ENCODE peak calls at places on chromosomes 1 and 21, in seven cellular contexts. One of them, this sample, is unnamed.

GRCh38 chr1:31937300-31938183 is 626 bp downstream of the PTP4A2 start:
- DNase-seq in activated CD4-positive, alpha-beta T cell treated with anti-CD3 and anti-CD28 coated beads, Interleukin-2, amount 50 U/mL, for 4 hours: peak
- DNase-seq in activated T-helper 1 cell treated with anti-CD3 and anti-CD28 coated beads, Interleukin-12 subunit alpha, Interleukin-12 subunit beta, Interleukin-2, Interleukin-4 antibody, amounts not matched to agents 30 ng/mL and 10 ng/mL and 1 ng/mL, durations not matched to agents 14 hours and 24 hours and 36 hours: peak
- DNase-seq in renal cortical epithelial cell: no peak
- DNase-seq in left colon: peak
- DNase-seq in posterior vena cava: peak
- DNase-seq in BE2C: peak
- DNase-seq in this sample: peak

GRCh38 chr1:72915581-72915980 is 633.2 kb upstream of the NEGR1 start:
- DNase-seq in left colon: no peak
- DNase-seq in posterior vena cava: no peak
- DNase-seq in renal cortical epithelial cell: peak
- DNase-seq in activated T-helper 1 cell treated with anti-CD3 and anti-CD28 coated beads, Interleukin-12 subunit alpha, Interleukin-12 subunit beta, Interleukin-2, Interleukin-4 antibody, amounts not matched to agents 30 ng/mL and 10 ng/mL and 1 ng/mL, durations not matched to agents 14 hours and 24 hours and 36 hours: no peak
- DNase-seq in BE2C: no peak
- DNase-seq in activated CD4-positive, alpha-beta T cell treated with anti-CD3 and anti-CD28 coated beads, Interleukin-2, amount 50 U/mL, for 4 hours: no peak
- DNase-seq in this sample: no peak

GRCh38 chr1:162974810-162975209 is 94.4 kb upstream of the RGS4 start:
- DNase-seq in renal cortical epithelial cell: no peak
- DNase-seq in left colon: no peak
- DNase-seq in activated T-helper 1 cell treated with anti-CD3 and anti-CD28 coated beads, Interleukin-12 subunit alpha, Interleukin-12 subunit beta, Interleukin-2, Interleukin-4 antibody, amounts not matched to agents 30 ng/mL and 10 ng/mL and 1 ng/mL, durations not matched to agents 14 hours and 24 hours and 36 hours: no peak
- DNase-seq in BE2C: no peak
- DNase-seq in posterior vena cava: no peak
- DNase-seq in activated CD4-positive, alpha-beta T cell treated with anti-CD3 and anti-CD28 coated beads, Interleukin-2, amount 50 U/mL, for 4 hours: no peak
- DNase-seq in this sample: no peak

GRCh38 chr1:207054476-207054875 is 1.4 kb downstream of the PFKFB2 start:
- DNase-seq in renal cortical epithelial cell: no peak
- DNase-seq in activated T-helper 1 cell treated with anti-CD3 and anti-CD28 coated beads, Interleukin-12 subunit alpha, Interleukin-12 subunit beta, Interleukin-2, Interleukin-4 antibody, amounts not matched to agents 30 ng/mL and 10 ng/mL and 1 ng/mL, durations not matched to agents 14 hours and 24 hours and 36 hours: no peak
- DNase-seq in BE2C: no peak
- DNase-seq in posterior vena cava: no peak
- DNase-seq in activated CD4-positive, alpha-beta T cell treated with anti-CD3 and anti-CD28 coated beads, Interleukin-2, amount 50 U/mL, for 4 hours: no peak
- DNase-seq in left colon: no peak
- DNase-seq in this sample: no peak

GRCh38 chr1:13570924-13571323 is 12.7 kb upstream of the PDPN start:
- DNase-seq in renal cortical epithelial cell: no peak
- DNase-seq in activated CD4-positive, alpha-beta T cell treated with anti-CD3 and anti-CD28 coated beads, Interleukin-2, amount 50 U/mL, for 4 hours: no peak
- DNase-seq in posterior vena cava: no peak
- DNase-seq in BE2C: no peak
- DNase-seq in activated T-helper 1 cell treated with anti-CD3 and anti-CD28 coated beads, Interleukin-12 subunit alpha, Interleukin-12 subunit beta, Interleukin-2, Interleukin-4 antibody, amounts not matched to agents 30 ng/mL and 10 ng/mL and 1 ng/mL, durations not matched to agents 14 hours and 24 hours and 36 hours: no peak
- DNase-seq in left colon: no peak
- DNase-seq in this sample: no peak

GRCh38 chr1:43789604-43790288 is 82.4 kb downstream of the ST3GAL3 start:
- DNase-seq in activated T-helper 1 cell treated with anti-CD3 and anti-CD28 coated beads, Interleukin-12 subunit alpha, Interleukin-12 subunit beta, Interleukin-2, Interleukin-4 antibody, amounts not matched to agents 30 ng/mL and 10 ng/mL and 1 ng/mL, durations not matched to agents 14 hours and 24 hours and 36 hours: peak
- DNase-seq in posterior vena cava: no peak
- DNase-seq in left colon: no peak
- DNase-seq in renal cortical epithelial cell: no peak
- DNase-seq in activated CD4-positive, alpha-beta T cell treated with anti-CD3 and anti-CD28 coated beads, Interleukin-2, amount 50 U/mL, for 4 hours: no peak
- DNase-seq in BE2C: no peak
- DNase-seq in this sample: no peak

GRCh38 chr1:93690921-93691789 is 9.5 kb upstream of the BCAR3 start:
- DNase-seq in BE2C: peak
- DNase-seq in activated CD4-positive, alpha-beta T cell treated with anti-CD3 and anti-CD28 coated beads, Interleukin-2, amount 50 U/mL, for 4 hours: no peak
- DNase-seq in posterior vena cava: peak
- DNase-seq in left colon: no peak
- DNase-seq in renal cortical epithelial cell: no peak
- DNase-seq in activated T-helper 1 cell treated with anti-CD3 and anti-CD28 coated beads, Interleukin-12 subunit alpha, Interleukin-12 subunit beta, Interleukin-2, Interleukin-4 antibody, amounts not matched to agents 30 ng/mL and 10 ng/mL and 1 ng/mL, durations not matched to agents 14 hours and 24 hours and 36 hours: no peak
- DNase-seq in this sample: no peak

GRCh38 chr1:189434461-189434860 is 1043.2 kb downstream of the BRINP3 start:
- DNase-seq in activated T-helper 1 cell treated with anti-CD3 and anti-CD28 coated beads, Interleukin-12 subunit alpha, Interleukin-12 subunit beta, Interleukin-2, Interleukin-4 antibody, amounts not matched to agents 30 ng/mL and 10 ng/mL and 1 ng/mL, durations not matched to agents 14 hours and 24 hours and 36 hours: no peak
- DNase-seq in BE2C: no peak
- DNase-seq in renal cortical epithelial cell: peak
- DNase-seq in posterior vena cava: no peak
- DNase-seq in activated CD4-positive, alpha-beta T cell treated with anti-CD3 and anti-CD28 coated beads, Interleukin-2, amount 50 U/mL, for 4 hours: no peak
- DNase-seq in left colon: no peak
- DNase-seq in this sample: no peak

GRCh38 chr1:64965239-64966157 is 851 bp downstream of the JAK1 start:
- DNase-seq in activated T-helper 1 cell treated with anti-CD3 and anti-CD28 coated beads, Interleukin-12 subunit alpha, Interleukin-12 subunit beta, Interleukin-2, Interleukin-4 antibody, amounts not matched to agents 30 ng/mL and 10 ng/mL and 1 ng/mL, durations not matched to agents 14 hours and 24 hours and 36 hours: peak
- DNase-seq in renal cortical epithelial cell: no peak
- DNase-seq in BE2C: peak
- DNase-seq in activated CD4-positive, alpha-beta T cell treated with anti-CD3 and anti-CD28 coated beads, Interleukin-2, amount 50 U/mL, for 4 hours: peak
- DNase-seq in posterior vena cava: peak
- DNase-seq in left colon: peak
- DNase-seq in this sample: no peak

GRCh38 chr21:25280061-25280460 is 327.2 kb downstream of the MRPL39 start:
- DNase-seq in left colon: no peak
- DNase-seq in renal cortical epithelial cell: no peak
- DNase-seq in posterior vena cava: no peak
- DNase-seq in activated T-helper 1 cell treated with anti-CD3 and anti-CD28 coated beads, Interleukin-12 subunit alpha, Interleukin-12 subunit beta, Interleukin-2, Interleukin-4 antibody, amounts not matched to agents 30 ng/mL and 10 ng/mL and 1 ng/mL, durations not matched to agents 14 hours and 24 hours and 36 hours: no peak
- DNase-seq in activated CD4-positive, alpha-beta T cell treated with anti-CD3 and anti-CD28 coated beads, Interleukin-2, amount 50 U/mL, for 4 hours: no peak
- DNase-seq in BE2C: no peak
- DNase-seq in this sample: no peak

GRCh38 chr1:205530116-205530515 is 25.6 kb downstream of the CDK18 start:
- DNase-seq in BE2C: no peak
- DNase-seq in renal cortical epithelial cell: no peak
- DNase-seq in posterior vena cava: no peak
- DNase-seq in left colon: no peak
- DNase-seq in activated CD4-positive, alpha-beta T cell treated with anti-CD3 and anti-CD28 coated beads, Interleukin-2, amount 50 U/mL, for 4 hours: no peak
- DNase-seq in activated T-helper 1 cell treated with anti-CD3 and anti-CD28 coated beads, Interleukin-12 subunit alpha, Interleukin-12 subunit beta, Interleukin-2, Interleukin-4 antibody, amounts not matched to agents 30 ng/mL and 10 ng/mL and 1 ng/mL, durations not matched to agents 14 hours and 24 hours and 36 hours: no peak
- DNase-seq in this sample: no peak

GRCh38 chr1:212699839-212700596 is at the start of gene BATF3:
- DNase-seq in activated CD4-positive, alpha-beta T cell treated with anti-CD3 and anti-CD28 coated beads, Interleukin-2, amount 50 U/mL, for 4 hours: peak
- DNase-seq in left colon: peak
- DNase-seq in renal cortical epithelial cell: no peak
- DNase-seq in posterior vena cava: peak
- DNase-seq in BE2C: peak
- DNase-seq in activated T-helper 1 cell treated with anti-CD3 and anti-CD28 coated beads, Interleukin-12 subunit alpha, Interleukin-12 subunit beta, Interleukin-2, Interleukin-4 antibody, amounts not matched to agents 30 ng/mL and 10 ng/mL and 1 ng/mL, durations not matched to agents 14 hours and 24 hours and 36 hours: peak
- DNase-seq in this sample: no peak

GRCh38 chr1:156676820-156677615 is at the start of gene NES:
- DNase-seq in activated CD4-positive, alpha-beta T cell treated with anti-CD3 and anti-CD28 coated beads, Interleukin-2, amount 50 U/mL, for 4 hours: no peak
- DNase-seq in BE2C: peak
- DNase-seq in left colon: no peak
- DNase-seq in posterior vena cava: peak
- DNase-seq in renal cortical epithelial cell: no peak
- DNase-seq in activated T-helper 1 cell treated with anti-CD3 and anti-CD28 coated beads, Interleukin-12 subunit alpha, Interleukin-12 subunit beta, Interleukin-2, Interleukin-4 antibody, amounts not matched to agents 30 ng/mL and 10 ng/mL and 1 ng/mL, durations not matched to agents 14 hours and 24 hours and 36 hours: no peak
- DNase-seq in this sample: no peak

GRCh38 chr1:208640295-208640694 is 396.1 kb upstream of the PLXNA2 start:
- DNase-seq in BE2C: no peak
- DNase-seq in left colon: no peak
- DNase-seq in posterior vena cava: no peak
- DNase-seq in activated T-helper 1 cell treated with anti-CD3 and anti-CD28 coated beads, Interleukin-12 subunit alpha, Interleukin-12 subunit beta, Interleukin-2, Interleukin-4 antibody, amounts not matched to agents 30 ng/mL and 10 ng/mL and 1 ng/mL, durations not matched to agents 14 hours and 24 hours and 36 hours: no peak
- DNase-seq in activated CD4-positive, alpha-beta T cell treated with anti-CD3 and anti-CD28 coated beads, Interleukin-2, amount 50 U/mL, for 4 hours: no peak
- DNase-seq in renal cortical epithelial cell: no peak
- DNase-seq in this sample: no peak

GRCh38 chr1:243413431-243414151 is 157.8 kb downstream of the SDCCAG8 start:
- DNase-seq in BE2C: no peak
- DNase-seq in posterior vena cava: no peak
- DNase-seq in activated T-helper 1 cell treated with anti-CD3 and anti-CD28 coated beads, Interleukin-12 subunit alpha, Interleukin-12 subunit beta, Interleukin-2, Interleukin-4 antibody, amounts not matched to agents 30 ng/mL and 10 ng/mL and 1 ng/mL, durations not matched to agents 14 hours and 24 hours and 36 hours: no peak
- DNase-seq in left colon: no peak
- DNase-seq in activated CD4-positive, alpha-beta T cell treated with anti-CD3 and anti-CD28 coated beads, Interleukin-2, amount 50 U/mL, for 4 hours: no peak
- DNase-seq in renal cortical epithelial cell: no peak
- DNase-seq in this sample: no peak

GRCh38 chr1:218665216-218665615 is 320.1 kb downstream of the TGFB2 start:
- DNase-seq in posterior vena cava: peak
- DNase-seq in left colon: peak
- DNase-seq in activated T-helper 1 cell treated with anti-CD3 and anti-CD28 coated beads, Interleukin-12 subunit alpha, Interleukin-12 subunit beta, Interleukin-2, Interleukin-4 antibody, amounts not matched to agents 30 ng/mL and 10 ng/mL and 1 ng/mL, durations not matched to agents 14 hours and 24 hours and 36 hours: no peak
- DNase-seq in activated CD4-positive, alpha-beta T cell treated with anti-CD3 and anti-CD28 coated beads, Interleukin-2, amount 50 U/mL, for 4 hours: no peak
- DNase-seq in BE2C: no peak
- DNase-seq in renal cortical epithelial cell: peak
- DNase-seq in this sample: no peak

GRCh38 chr1:236301080-236301957 is 19.6 kb upstream of the ERO1B start:
- DNase-seq in activated T-helper 1 cell treated with anti-CD3 and anti-CD28 coated beads, Interleukin-12 subunit alpha, Interleukin-12 subunit beta, Interleukin-2, Interleukin-4 antibody, amounts not matched to agents 30 ng/mL and 10 ng/mL and 1 ng/mL, durations not matched to agents 14 hours and 24 hours and 36 hours: no peak
- DNase-seq in left colon: no peak
- DNase-seq in BE2C: no peak
- DNase-seq in activated CD4-positive, alpha-beta T cell treated with anti-CD3 and anti-CD28 coated beads, Interleukin-2, amount 50 U/mL, for 4 hours: no peak
- DNase-seq in renal cortical epithelial cell: no peak
- DNase-seq in posterior vena cava: no peak
- DNase-seq in this sample: no peak

GRCh38 chr1:94239796-94240195 is 2.4 kb upstream of the ARHGAP29 start:
- DNase-seq in activated T-helper 1 cell treated with anti-CD3 and anti-CD28 coated beads, Interleukin-12 subunit alpha, Interleukin-12 subunit beta, Interleukin-2, Interleukin-4 antibody, amounts not matched to agents 30 ng/mL and 10 ng/mL and 1 ng/mL, durations not matched to agents 14 hours and 24 hours and 36 hours: no peak
- DNase-seq in renal cortical epithelial cell: no peak
- DNase-seq in activated CD4-positive, alpha-beta T cell treated with anti-CD3 and anti-CD28 coated beads, Interleukin-2, amount 50 U/mL, for 4 hours: no peak
- DNase-seq in BE2C: no peak
- DNase-seq in posterior vena cava: no peak
- DNase-seq in left colon: no peak
- DNase-seq in this sample: no peak

This sample was measured in Caki2.